ENCODE peak calls at places on chromosomes 11 and 22, in seven cellular contexts. P, B, Z, G, A, V and K are unnamed samples.

GRCh38 chr11:70381872-70382842 is 16.2 kb upstream of the CTTN start:
- DNase-seq in Z (no peak), V (no peak), A (no peak), G (no peak), B (peak; percentile 25), P (no peak), K (peak; percentile 60)

GRCh38 chr11:130671801-130672700 is 223.6 kb downstream of the ADAMTS15 start:
- DNase-seq in A (no peak), P (no peak), G (peak; percentile 89), B (peak; percentile 88), Z (peak; percentile 94), V (no peak), K (peak; percentile 87)

GRCh38 chr11:114705280-114706024 is 27.1 kb downstream of the NXPE2 start:
- DNase-seq in P (no peak), A (no peak), V (no peak), B (no peak), G (peak; percentile 82), Z (no peak), K (no peak)

GRCh38 chr11:66239998-66240780 is 28.2 kb upstream of the RAB1B start:
- DNase-seq in B (no peak), G (no peak), V (no peak), A (no peak), Z (no peak), P (no peak), K (no peak)

GRCh38 chr11:119538748-119539147 is 115.8 kb upstream of the THY1 start:
- DNase-seq in P (no peak), V (no peak), A (no peak), G (peak; percentile 2), B (no peak), Z (no peak), K (no peak)

GRCh38 chr22:49638788-49639187 is 188.9 kb downstream of the BRD1 start:
- DNase-seq in G (no peak), V (no peak), B (peak; percentile 5), P (no peak), A (no peak), Z (no peak), K (no peak)

GRCh38 chr11:133302056-133302455 is 230.2 kb downstream of the OPCML start:
- DNase-seq in B (no peak), P (no peak), G (no peak), A (no peak), Z (no peak), V (no peak), K (no peak)

GRCh38 chr22:33049125-33049729 is 9.0 kb downstream of the SYN3 start:
- DNase-seq in V (peak; percentile 40), A (peak; percentile 59), G (peak; percentile 81), P (no peak), B (peak; percentile 61), Z (peak; percentile 24), K (peak; percentile 83)

GRCh38 chr11:9203715-9204311 is 61.3 kb downstream of the DENND5A start:
- DNase-seq in G (no peak), A (no peak), V (peak; percentile 9), B (no peak), P (no peak), Z (no peak), K (no peak)

GRCh38 chr11:116654526-116654925 is 118.3 kb downstream of the BUD13 start:
- DNase-seq in P (no peak), Z (no peak), A (no peak), G (no peak), V (no peak), B (no peak), K (no peak)